ENCODE peak calls at places on chromosomes 12 and 14, in four cellular contexts. One of them, this sample, is unnamed.

GRCh38 chr14:99649219-99649618 is 4.3 kb downstream of the HHIPL1 start:
- DNase-seq in neural progenitor cell: no peak
- DNase-seq in HCT116: no peak
- DNase-seq in SK-N-MC: no peak
- DNase-seq in this sample: peak; percentile 60

GRCh38 chr14:95521001-95521400 is 4.6 kb upstream of the SYNE3 start:
- DNase-seq in neural progenitor cell: no peak
- DNase-seq in HCT116: no peak
- DNase-seq in SK-N-MC: no peak
- DNase-seq in this sample: no peak

GRCh38 chr14:90499908-90500664 is 103.3 kb downstream of the CALM1 start:
- DNase-seq in neural progenitor cell: no peak
- DNase-seq in HCT116: no peak
- DNase-seq in SK-N-MC: no peak
- DNase-seq in this sample: no peak

GRCh38 chr14:79197516-79197915 is 1013.8 kb downstream of the DIO2 start:
- DNase-seq in neural progenitor cell: no peak
- DNase-seq in HCT116: no peak
- DNase-seq in SK-N-MC: no peak
- DNase-seq in this sample: no peak

GRCh38 chr12:121223283-121223946 is 13.5 kb downstream of the P2RX4 start:
- DNase-seq in neural progenitor cell: no peak
- DNase-seq in HCT116: no peak
- DNase-seq in SK-N-MC: no peak
- DNase-seq in this sample: no peak

GRCh38 chr12:130431176-130431575 is 93.5 kb downstream of the PIWIL1 start:
- DNase-seq in neural progenitor cell: no peak
- DNase-seq in HCT116: no peak
- DNase-seq in SK-N-MC: no peak
- DNase-seq in this sample: no peak

GRCh38 chr12:42086021-42086420 is 58.7 kb downstream of the GXYLT1 start:
- DNase-seq in neural progenitor cell: no peak
- DNase-seq in HCT116: no peak
- DNase-seq in SK-N-MC: no peak
- DNase-seq in this sample: peak; percentile 69

GRCh38 chr12:71216725-71217579 is 59.2 kb upstream of the TSPAN8 start:
- DNase-seq in neural progenitor cell: peak; percentile 35
- DNase-seq in HCT116: peak; percentile 55
- DNase-seq in SK-N-MC: no peak
- DNase-seq in this sample: peak; percentile 26

GRCh38 chr14:63787995-63788946 is 60.4 kb upstream of the SGPP1 start:
- DNase-seq in neural progenitor cell: peak; percentile 14
- DNase-seq in HCT116: no peak
- DNase-seq in SK-N-MC: no peak
- DNase-seq in this sample: peak; percentile 10

GRCh38 chr14:75886661-75887348 is 95.0 kb downstream of the TGFB3 start:
- DNase-seq in neural progenitor cell: no peak
- DNase-seq in HCT116: no peak
- DNase-seq in SK-N-MC: no peak
- DNase-seq in this sample: no peak

GRCh38 chr12:109302358-109302757 is 6.7 kb downstream of the FOXN4 start:
- DNase-seq in neural progenitor cell: no peak
- DNase-seq in HCT116: no peak
- DNase-seq in SK-N-MC: no peak
- DNase-seq in this sample: no peak

GRCh38 chr12:11539156-11539555 is 110.3 kb upstream of the ETV6 start:
- DNase-seq in neural progenitor cell: no peak
- DNase-seq in HCT116: no peak
- DNase-seq in SK-N-MC: no peak
- DNase-seq in this sample: no peak

GRCh38 chr12:31783996-31784645 is 55.3 kb upstream of the AMN1 start:
- DNase-seq in neural progenitor cell: no peak
- DNase-seq in HCT116: no peak
- DNase-seq in SK-N-MC: no peak
- DNase-seq in this sample: no peak

GRCh38 chr12:109998241-109998903 is 858 bp upstream of the ANKRD13A start:
- DNase-seq in neural progenitor cell: no peak
- DNase-seq in HCT116: no peak
- DNase-seq in SK-N-MC: no peak
- DNase-seq in this sample: no peak

GRCh38 chr12:93638954-93639353 is 38.2 kb upstream of the CRADD start:
- DNase-seq in neural progenitor cell: no peak
- DNase-seq in HCT116: no peak
- DNase-seq in SK-N-MC: no peak
- DNase-seq in this sample: no peak

GRCh38 chr12:8033153-8034044 is 883 bp downstream of the FOXJ2 start:
- DNase-seq in neural progenitor cell: peak; percentile 62
- DNase-seq in HCT116: no peak
- DNase-seq in SK-N-MC: no peak
- DNase-seq in this sample: peak; percentile 38

GRCh38 chr12:6084261-6084968 is 40.1 kb downstream of the VWF start:
- DNase-seq in neural progenitor cell: peak; percentile 91
- DNase-seq in HCT116: peak; percentile 60
- DNase-seq in SK-N-MC: no peak
- DNase-seq in this sample: peak; percentile 79

GRCh38 chr14:101006008-101006407 is 102.5 kb upstream of the RTL1 start:
- DNase-seq in neural progenitor cell: no peak
- DNase-seq in HCT116: no peak
- DNase-seq in SK-N-MC: no peak
- DNase-seq in this sample: no peak

GRCh38 chr12:50283924-50284236 is 560 bp upstream of the LIMA1 start:
- DNase-seq in neural progenitor cell: no peak
- DNase-seq in HCT116: no peak
- DNase-seq in SK-N-MC: no peak
- DNase-seq in this sample: peak; percentile 47

GRCh38 chr12:116010467-116010866 is 267.0 kb downstream of the MED13L start:
- DNase-seq in neural progenitor cell: no peak
- DNase-seq in HCT116: no peak
- DNase-seq in SK-N-MC: no peak
- DNase-seq in this sample: no peak

GRCh38 chr12:106088246-106089200 is 50.2 kb downstream of the NUAK1 start:
- DNase-seq in neural progenitor cell: no peak
- DNase-seq in HCT116: no peak
- DNase-seq in SK-N-MC: no peak
- DNase-seq in this sample: no peak

GRCh38 chr14:67263499-67264149 is 22.4 kb downstream of the PALS1 start:
- DNase-seq in neural progenitor cell: no peak
- DNase-seq in HCT116: no peak
- DNase-seq in SK-N-MC: no peak
- DNase-seq in this sample: peak; percentile 85

GRCh38 chr12:77924703-77925102 is 94.0 kb downstream of the NAV3 start:
- DNase-seq in neural progenitor cell: no peak
- DNase-seq in HCT116: no peak
- DNase-seq in SK-N-MC: peak; percentile 99
- DNase-seq in this sample: peak; percentile 75

GRCh38 chr14:33646692-33647260 is 304.1 kb downstream of the EGLN3 start:
- DNase-seq in neural progenitor cell: no peak
- DNase-seq in HCT116: no peak
- DNase-seq in SK-N-MC: no peak
- DNase-seq in this sample: peak; percentile 49

GRCh38 chr12:97148941-97149559 is 242.0 kb downstream of the NEDD1 start:
- DNase-seq in neural progenitor cell: peak; percentile 86
- DNase-seq in HCT116: peak; percentile 29
- DNase-seq in SK-N-MC: no peak
- DNase-seq in this sample: peak; percentile 16

GRCh38 chr12:10153271-10154144 is 18.4 kb downstream of the OLR1 start:
- DNase-seq in neural progenitor cell: peak; percentile 88
- DNase-seq in HCT116: peak; percentile 21
- DNase-seq in SK-N-MC: no peak
- DNase-seq in this sample: peak; percentile 65

GRCh38 chr14:98056946-98057345 is 1215.1 kb downstream of the BCL11B start:
- DNase-seq in neural progenitor cell: no peak
- DNase-seq in HCT116: no peak
- DNase-seq in SK-N-MC: no peak
- DNase-seq in this sample: no peak

GRCh38 chr12:125330645-125331341 is 265.6 kb downstream of the AACS start:
- DNase-seq in neural progenitor cell: peak; percentile 91
- DNase-seq in HCT116: peak; percentile 8
- DNase-seq in SK-N-MC: no peak
- DNase-seq in this sample: peak; percentile 2
- H3K27ac ChIP-seq in neural progenitor cell: no peak overlapping the region
- H3K27ac ChIP-seq in HCT116: no peak overlapping the region
- H3K27ac ChIP-seq in SK-N-MC: peak overlapping the region; percentile 88
- H3K27ac ChIP-seq in this sample: no peak overlapping the region

GRCh38 chr12:28618772-28619171 is 428.5 kb downstream of the CCDC91 start:
- DNase-seq in neural progenitor cell: no peak
- DNase-seq in HCT116: no peak
- DNase-seq in SK-N-MC: no peak
- DNase-seq in this sample: no peak

GRCh38 chr12:28622416-28622815 is 432.2 kb downstream of the CCDC91 start:
- DNase-seq in neural progenitor cell: no peak
- DNase-seq in HCT116: no peak
- DNase-seq in SK-N-MC: no peak
- DNase-seq in this sample: peak; percentile 19

GRCh38 chr12:28618171-28618570 is 427.9 kb downstream of the CCDC91 start:
- DNase-seq in neural progenitor cell: no peak
- DNase-seq in HCT116: no peak
- DNase-seq in SK-N-MC: no peak
- DNase-seq in this sample: no peak

DNA sequence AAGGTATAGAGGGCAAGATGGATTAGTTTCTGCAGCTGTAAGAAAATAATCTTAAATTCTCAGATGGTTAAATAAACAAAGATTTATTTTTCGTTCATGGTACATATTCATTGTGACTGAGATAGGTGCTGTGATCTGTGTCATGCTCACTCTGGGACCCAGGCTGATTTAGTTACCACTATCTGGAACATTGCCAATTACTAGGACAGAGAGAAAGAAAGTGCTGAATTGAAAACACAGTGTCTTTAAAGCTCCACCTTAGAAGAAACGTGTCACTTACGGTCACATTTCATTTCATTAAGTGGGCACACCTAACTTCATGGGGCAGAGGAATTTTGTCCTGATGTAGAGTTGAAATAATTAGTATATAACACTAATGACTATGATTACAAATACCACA is 430.0 kb downstream of the CCDC91 start:
- DNase-seq in neural progenitor cell: no peak
- DNase-seq in HCT116: no peak
- DNase-seq in SK-N-MC: no peak
- DNase-seq in this sample: no peak
- TF ChIP-seq EZH2 in neural progenitor cell: no peak
- TF ChIP-seq EZH2 in HCT116: no peak
- TF ChIP-seq EZH2 in SK-N-MC: no peak
- TF ChIP-seq EZH2 in this sample: no peak

GRCh38 chr12:104602901-104603300 is 146.2 kb downstream of the CHST11 start:
- DNase-seq in neural progenitor cell: no peak
- DNase-seq in HCT116: no peak
- DNase-seq in SK-N-MC: no peak
- DNase-seq in this sample: no peak

GRCh38 chr12:104603545-104603973 is 146.8 kb downstream of the CHST11 start:
- DNase-seq in neural progenitor cell: no peak
- DNase-seq in HCT116: peak; percentile 74
- DNase-seq in SK-N-MC: no peak
- DNase-seq in this sample: peak; percentile 23

GRCh38 chr12:104604070-104604994 is 147.6 kb downstream of the CHST11 start:
- DNase-seq in neural progenitor cell: no peak
- DNase-seq in HCT116: peak; percentile 89
- DNase-seq in SK-N-MC: no peak
- DNase-seq in this sample: peak; percentile 98

GRCh38 chr12:104605685-104606084 is 148.9 kb downstream of the CHST11 start:
- DNase-seq in neural progenitor cell: no peak
- DNase-seq in HCT116: no peak
- DNase-seq in SK-N-MC: no peak
- DNase-seq in this sample: peak; percentile 36

DNA sequence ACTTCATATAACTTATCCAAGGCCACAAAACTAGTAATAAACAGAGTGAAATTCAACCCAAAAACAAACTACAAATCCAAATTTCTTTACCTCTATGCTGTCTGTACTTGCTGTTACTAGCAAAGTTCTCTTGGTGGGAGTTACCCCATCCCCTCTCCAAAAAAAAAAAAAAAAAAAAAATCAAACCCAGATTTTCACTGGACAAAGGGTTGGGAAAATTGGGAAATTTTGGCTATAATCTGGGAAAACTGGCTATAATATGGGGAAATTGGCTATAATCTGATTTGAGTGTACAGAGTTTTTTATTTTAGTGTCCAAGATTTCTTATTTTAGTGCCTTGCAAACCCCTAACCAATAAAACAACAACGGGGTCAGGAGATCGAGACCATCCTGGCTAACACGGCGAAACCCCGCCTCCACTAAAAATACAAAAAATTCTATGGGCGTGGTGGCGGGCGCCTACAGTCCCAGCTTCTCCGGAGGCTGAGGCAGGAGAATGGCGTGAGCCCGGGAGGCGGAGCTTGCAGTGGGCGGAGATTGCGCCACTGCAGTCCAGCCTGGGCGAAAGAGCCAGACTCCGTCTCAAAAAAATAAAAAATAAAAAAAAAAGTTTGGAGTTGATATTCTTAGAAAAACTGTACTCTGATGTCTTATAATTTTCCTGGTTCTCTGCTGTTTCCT is 148.4 kb downstream of the CHST11 start:
- DNase-seq in neural progenitor cell: no peak
- DNase-seq in HCT116: peak; percentile 13
- DNase-seq in SK-N-MC: no peak
- DNase-seq in this sample: no peak
- H3K9ac ChIP-seq in neural progenitor cell: no peak overlapping the region
- H3K9ac ChIP-seq in HCT116: peak overlapping the region; percentile 46
- H3K9ac ChIP-seq in SK-N-MC: no peak overlapping the region
- H3K9ac ChIP-seq in this sample: no peak overlapping the region

GRCh38 chr14:92497391-92497790 is 16.2 kb upstream of the RIN3 start:
- DNase-seq in neural progenitor cell: no peak
- DNase-seq in HCT116: no peak
- DNase-seq in SK-N-MC: no peak
- DNase-seq in this sample: no peak

GRCh38 chr14:92501891-92502351 is 11.7 kb upstream of the RIN3 start:
- DNase-seq in neural progenitor cell: no peak
- DNase-seq in HCT116: no peak
- DNase-seq in SK-N-MC: no peak
- DNase-seq in this sample: peak; percentile 58

GRCh38 chr14:92499216-92499615 is 14.4 kb upstream of the RIN3 start:
- DNase-seq in neural progenitor cell: no peak
- DNase-seq in HCT116: no peak
- DNase-seq in SK-N-MC: no peak
- DNase-seq in this sample: no peak

GRCh38 chr14:92502541-92503286 is 10.9 kb upstream of the RIN3 start:
- DNase-seq in neural progenitor cell: no peak
- DNase-seq in HCT116: no peak
- DNase-seq in SK-N-MC: no peak
- DNase-seq in this sample: no peak

DNA sequence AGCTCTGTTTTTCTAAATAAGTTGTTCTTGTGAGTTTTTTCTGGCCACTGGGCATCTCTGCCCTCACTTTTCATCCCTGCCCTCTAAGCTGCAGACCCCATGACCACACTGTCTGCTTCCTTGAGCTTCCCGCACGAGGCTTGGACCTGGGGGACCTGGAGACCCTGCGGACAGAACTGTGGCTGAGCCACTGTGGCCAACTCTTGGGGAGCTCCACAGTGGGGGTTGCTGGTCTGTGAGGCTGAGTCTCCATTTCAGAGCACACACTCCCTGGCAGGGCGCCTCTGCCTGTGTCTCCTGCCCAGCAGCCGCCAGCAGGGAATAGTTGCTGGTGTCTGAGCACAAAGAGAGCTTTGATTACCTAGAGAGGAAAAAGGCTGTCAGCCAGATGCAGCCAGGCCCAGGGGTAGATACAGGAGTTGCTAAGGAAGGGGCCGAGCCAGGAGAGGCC is 13.1 kb upstream of the RIN3 start:
- DNase-seq in neural progenitor cell: peak; percentile 41
- DNase-seq in HCT116: no peak
- DNase-seq in SK-N-MC: no peak
- DNase-seq in this sample: peak; percentile 46
- H3K27ac ChIP-seq in neural progenitor cell: no peak overlapping the region
- H3K27ac ChIP-seq in HCT116: no peak overlapping the region
- H3K27ac ChIP-seq in SK-N-MC: no peak overlapping the region
- H3K27ac ChIP-seq in this sample: no peak overlapping the region

GRCh38 chr14:93788557-93789365 is 476 bp upstream of the PRIMA1 start:
- DNase-seq in neural progenitor cell: peak; percentile 80
- DNase-seq in HCT116: no peak
- DNase-seq in SK-N-MC: no peak
- DNase-seq in this sample: no peak
- TF ChIP-seq EZH2 in neural progenitor cell: peak; percentile 11
- TF ChIP-seq EZH2 in HCT116: no peak
- TF ChIP-seq EZH2 in SK-N-MC: no peak
- TF ChIP-seq EZH2 in this sample: no peak